ENCODE peak calls at places on chromosomes 11 and 22, in eight cellular contexts. R is CD8-positive, alpha-beta T cell; V is cardiac fibroblast; P is esophagus muscularis mucosa; J is lung; G is AG10803; H is BE2C; B is NB4. O is an unnamed sample.

GRCh38 chr11:59138643-59139042 is 4.0 kb upstream of the FAM111A start:
- DNase-seq in R (no peak), V (no peak), P (no peak), J (no peak), G (no peak), H (no peak), B (peak; percentile 5), O (no peak)

GRCh38 chr11:85886089-85887056 is 31.2 kb downstream of the CCDC83 start:
- DNase-seq in R (no peak), V (peak; percentile 57), P (no peak), J (no peak), G (peak; percentile 94), H (no peak), B (no peak), O (no peak)

GRCh38 chr11:326842-327580 is 6.4 kb upstream of the IFITM3 start:
- DNase-seq in R (peak; percentile 73), V (peak; percentile 85), P (peak; percentile 97), J (peak; percentile 79), G (no peak), H (no peak), B (peak; percentile 83), O (peak; percentile 87)

GRCh38 chr11:86438685-86439084 is 64.0 kb downstream of the CCDC81 start:
- DNase-seq in R (no peak), V (no peak), P (no peak), J (no peak), G (peak; percentile 5), H (no peak), B (no peak), O (no peak)

GRCh38 chr11:5891216-5891800 is 1.7 kb upstream of the OR52E5 start:
- DNase-seq in R (no peak), V (peak; percentile 36), P (no peak), J (no peak), G (peak; percentile 9), H (no peak), B (peak; percentile 23), O (no peak)

GRCh38 chr11:10990160-10990559 is 132.3 kb upstream of the ZBED5 start:
- DNase-seq in R (no peak), V (no peak), P (no peak), J (no peak), G (no peak), H (no peak), B (peak; percentile 6), O (no peak)

GRCh38 chr22:47020157-47020556 is 257.7 kb downstream of the TBC1D22A start:
- DNase-seq in R (no peak), V (peak; percentile 13), P (no peak), J (no peak), G (peak; percentile 38), H (no peak), B (no peak), O (no peak)

GRCh38 chr22:41512421-41513194 is 31.7 kb downstream of the POLR3H start:
- DNase-seq in R (no peak), V (peak; percentile 48), P (no peak), J (no peak), G (peak; percentile 50), H (peak; percentile 39), B (no peak), O (no peak)

GRCh38 chr11:96309643-96310017 is 33.4 kb downstream of the MAML2 start:
- DNase-seq in R (no peak), V (no peak), P (no peak), J (no peak), G (no peak), H (no peak), B (no peak), O (no peak)

GRCh38 chr11:10728779-10729472 is 22.1 kb upstream of the CTR9 start:
- DNase-seq in R (no peak), V (no peak), P (no peak), J (no peak), G (peak; percentile 81), H (no peak), B (no peak), O (no peak)

GRCh38 chr11:61173456-61173855 is 12.2 kb upstream of the VPS37C start:
- DNase-seq in R (no peak), V (peak; percentile 47), P (no peak), J (no peak), G (peak; percentile 52), H (no peak), B (peak; percentile 56), O (no peak)

GRCh38 chr11:113014731-113015455 is 53.7 kb downstream of the NCAM1 start:
- DNase-seq in R (no peak), V (no peak), P (no peak), J (no peak), G (peak; percentile 29), H (peak; percentile 87), B (peak; percentile 11), O (no peak)

GRCh38 chr11:12397953-12398352 is 20.6 kb downstream of the PARVA start:
- DNase-seq in R (no peak), V (peak; percentile 94), P (peak; percentile 95), J (no peak), G (peak; percentile 99), H (peak; percentile 44), B (no peak), O (no peak)

GRCh38 chr11:57547854-57548377 is 10.5 kb downstream of the SMTNL1 start:
- DNase-seq in R (no peak), V (no peak), P (no peak), J (no peak), G (no peak), H (no peak), B (peak; percentile 56), O (no peak)

GRCh38 chr11:72856551-72857342 is 42.5 kb downstream of the ATG16L2 start:
- DNase-seq in R (no peak), V (peak; percentile 44), P (no peak), J (no peak), G (peak; percentile 20), H (no peak), B (no peak), O (no peak)

GRCh38 chr11:65590240-65590738 is 5.3 kb downstream of the KCNK7 start:
- DNase-seq in R (no peak), V (peak; percentile 31), P (no peak), J (no peak), G (no peak), H (peak; percentile 41), B (no peak), O (no peak)

GRCh38 chr11:28110108-28110838 is 2.1 kb downstream of the METTL15 start:
- DNase-seq in R (peak; percentile 59), V (peak; percentile 84), P (peak; percentile 93), J (peak; percentile 70), G (peak; percentile 82), H (peak; percentile 60), B (peak; percentile 85), O (peak; percentile 67)
- H3K4me3 ChIP-seq in R (peak overlapping the region; percentile 72), V (peak overlapping the region; percentile 72), P (peak overlapping the region; percentile 68), J (peak overlapping the region; percentile 86), G (peak overlapping the region; percentile 80), H (peak overlapping the region; percentile 69), B (peak overlapping the region; percentile 88), O (peak overlapping the region; percentile 74)

GRCh38 chr22:19766235-19766505 is 5.6 kb downstream of the TBX1 start:
- DNase-seq in R (no peak), V (no peak), P (no peak), J (no peak), G (no peak), H (no peak), B (peak; percentile 59), O (no peak)
- TF ChIP-seq CTCF in R (no peak), V (no peak), P (no peak), J (no peak), G (no peak), H (no peak), B (no peak), O (no peak)

GRCh38 chr11:88421530-88421929 is 84.0 kb upstream of the CTSC start:
- DNase-seq in R (no peak), V (peak; percentile 62), P (no peak), J (peak; percentile 46), G (peak; percentile 25), H (no peak), B (peak; percentile 86), O (peak; percentile 26)

GRCh38 chr11:88418508-88418907 is 81.0 kb upstream of the CTSC start:
- DNase-seq in R (no peak), V (no peak), P (no peak), J (peak; percentile 61), G (no peak), H (no peak), B (no peak), O (no peak)

GRCh38 chr11:88415495-88415894 is 78.0 kb upstream of the CTSC start:
- DNase-seq in R (no peak), V (no peak), P (no peak), J (no peak), G (no peak), H (no peak), B (no peak), O (no peak)

GRCh38 chr11:88424881-88425280 is 87.3 kb upstream of the CTSC start:
- DNase-seq in R (no peak), V (no peak), P (no peak), J (no peak), G (no peak), H (no peak), B (no peak), O (no peak)

DNA sequence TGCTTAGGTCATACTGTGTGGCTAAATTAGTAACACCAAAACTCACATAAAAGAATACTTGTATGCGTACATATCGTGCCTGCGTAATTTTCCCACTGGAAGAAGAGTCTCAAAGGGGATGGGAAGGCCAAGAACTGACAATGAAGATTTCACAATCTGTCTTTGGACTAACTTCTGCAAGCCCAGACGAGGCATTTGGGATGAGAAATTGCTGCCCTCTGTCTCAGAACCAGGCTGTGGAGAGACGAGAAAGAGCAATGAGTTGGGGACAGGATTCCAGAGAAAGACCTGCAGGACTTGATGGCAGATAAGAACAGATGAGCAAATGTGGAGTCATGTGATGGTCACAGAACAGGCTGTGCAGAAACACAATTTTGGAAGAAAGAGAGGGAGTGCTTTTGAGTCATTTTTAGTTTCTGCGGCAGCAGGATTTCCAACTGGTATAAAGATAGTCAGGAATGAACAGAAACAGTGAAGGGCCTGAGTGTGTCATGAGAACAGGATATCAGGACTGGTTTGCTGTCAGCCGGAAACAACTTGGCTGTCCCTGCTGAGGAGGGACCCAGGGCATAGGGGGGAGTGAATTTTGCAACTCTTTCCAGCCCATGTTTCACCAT is 82.7 kb upstream of the CTSC start:
- DNase-seq in R (no peak), V (peak; percentile 95), P (no peak), J (peak; percentile 34), G (peak; percentile 93), H (no peak), B (peak; percentile 89), O (no peak)
- H3K4me3 ChIP-seq in R (no peak overlapping the region), V (no peak overlapping the region), P (no peak overlapping the region), J (no peak overlapping the region), G (no peak overlapping the region), H (no peak overlapping the region), B (no peak overlapping the region), O (no peak overlapping the region)

DNA sequence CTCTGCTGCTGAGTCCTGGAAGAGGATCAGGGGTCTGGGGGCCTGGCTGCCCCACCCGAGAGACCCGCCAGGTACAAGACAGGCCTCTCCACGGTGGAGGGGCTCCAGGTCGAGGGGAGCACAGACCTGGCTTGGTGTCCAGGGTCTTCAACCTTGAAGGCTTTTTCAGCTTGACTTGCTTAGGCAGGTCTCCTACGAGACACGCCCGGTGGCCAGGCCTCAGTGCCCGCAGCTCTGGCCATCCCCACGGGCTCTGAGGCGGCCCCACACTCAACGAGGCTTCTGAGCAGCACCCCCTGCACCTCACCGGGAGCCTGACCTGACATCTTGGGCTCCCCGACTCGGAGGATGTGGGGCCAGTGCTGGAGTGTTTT is 6.6 kb upstream of the PLXNB2 start:
- DNase-seq in R (no peak), V (no peak), P (no peak), J (no peak), G (no peak), H (peak; percentile 7), B (no peak), O (no peak)
- TF ChIP-seq CTCF in R (no peak), V (no peak), P (no peak), J (no peak), G (no peak), H (no peak), B (no peak), O (no peak)

O was measured in GM06990.